ENCODE peak calls at places on chromosomes 6 and 20, in six cellular contexts. U, D, P, A, C and X are unnamed samples.

GRCh38 chr20:54844346-54844745 is 369.0 kb downstream of the DOK5 start:
- ATAC-seq in U (no peak), P (no peak), D (no peak), C (no peak), A (no peak), X (no peak)

GRCh38 chr6:150152891-150153876 is 10.3 kb downstream of the PPP1R14C start:
- ATAC-seq in A (no peak), U (no peak), C (no peak), D (no peak), P (peak; percentile 48), X (no peak)

GRCh38 chr6:15266423-15266996 is 20.6 kb downstream of the JARID2 start:
- ATAC-seq in U (no peak), P (no peak), D (peak; percentile 88), C (peak; percentile 83), A (peak; percentile 75), X (no peak)

GRCh38 chr6:111872521-111873177 is 603 bp downstream of the FYN start:
- ATAC-seq in A (peak; percentile 15), P (peak; percentile 37), C (peak; percentile 15), D (peak; percentile 2), U (peak; percentile 20), X (peak; percentile 19)

GRCh38 chr20:3502878-3503277 is 32.1 kb downstream of the ATRN start:
- ATAC-seq in P (no peak), D (no peak), C (no peak), U (no peak), A (no peak), X (no peak)

GRCh38 chr6:148328876-148329567 is 13.6 kb upstream of the SASH1 start:
- ATAC-seq in U (no peak), C (no peak), D (no peak), A (no peak), P (no peak), X (no peak)

GRCh38 chr20:32461836-32462600 is 103.9 kb downstream of the ASXL1 start:
- ATAC-seq in A (no peak), P (no peak), C (no peak), U (no peak), D (no peak), X (no peak)

GRCh38 chr20:63357921-63358905 is 2.9 kb downstream of the CHRNA4 start:
- ATAC-seq in U (no peak), C (no peak), D (no peak), P (no peak), A (no peak), X (no peak)

GRCh38 chr20:300345-300744 is 3.0 kb downstream of the ZCCHC3 start:
- ATAC-seq in P (no peak), C (peak; percentile 10), D (no peak), U (no peak), A (no peak), X (no peak)

DNA sequence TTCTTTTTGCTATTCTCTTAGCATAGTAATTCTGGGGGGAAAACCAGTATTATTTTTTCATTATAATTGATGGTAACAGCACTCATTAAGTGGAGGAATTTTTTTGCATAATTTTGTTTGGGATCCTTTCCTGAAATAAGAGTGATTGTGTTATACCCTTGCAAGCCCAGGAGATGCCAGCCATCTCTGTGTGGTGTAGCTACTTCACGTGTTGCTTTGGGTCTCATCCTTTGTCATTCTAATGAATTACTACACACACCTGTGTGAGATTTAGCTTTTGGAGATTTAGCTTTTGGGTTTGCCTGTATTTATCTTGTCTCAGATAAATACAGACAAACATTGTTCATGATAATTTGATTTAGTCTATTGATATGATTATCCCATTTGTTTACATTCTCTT is 76.5 kb downstream of the SH3BGRL2 start:
- ATAC-seq in A (no peak), D (no peak), C (no peak), P (no peak), U (no peak), X (no peak)
- H3K4me3 ChIP-seq in A (no peak overlapping the region), D (no peak overlapping the region), C (no peak overlapping the region), P (no peak overlapping the region), U (no peak overlapping the region), X (no peak overlapping the region)

GRCh38 chr6:33692078-33692759 is 19.3 kb downstream of the UQCC2 start:
- ATAC-seq in A (no peak), P (peak; percentile 45), C (no peak), U (no peak), D (no peak), X (no peak)
- TF ChIP-seq POLR2AphosphoS5 in A (no peak), P (no peak), C (no peak), U (no peak), D (no peak), X (no peak)

GRCh38 chr20:10673176-10673830 is 496 bp downstream of the JAG1 start:
- ATAC-seq in A (peak; percentile 21), C (peak; percentile 0), P (peak; percentile 4), D (peak; percentile 4), U (no peak), X (no peak)

GRCh38 chr20:10675456-10675848 is 1.7 kb upstream of the JAG1 start:
- ATAC-seq in A (no peak), C (no peak), U (no peak), P (no peak), D (no peak), X (no peak)

GRCh38 chr20:10674684-10675455 is 1.1 kb upstream of the JAG1 start:
- ATAC-seq in D (peak; percentile 74), P (peak; percentile 77), A (peak; percentile 82), U (peak; percentile 60), C (peak; percentile 53), X (peak; percentile 60)

GRCh38 chr20:10672579-10673127 is 1.1 kb downstream of the JAG1 start:
- ATAC-seq in D (peak; percentile 17), C (peak; percentile 7), U (no peak), A (peak; percentile 18), P (peak; percentile 23), X (no peak)

GRCh38 chr20:10673831-10674683 is at the start of gene JAG1:
- ATAC-seq in U (peak; percentile 78), P (peak; percentile 90), A (peak; percentile 90), C (peak; percentile 64), D (peak; percentile 77), X (peak; percentile 83)
- TF ChIP-seq POLR2A in U (peak; percentile 59), P (peak; percentile 80), A (no peak), C (peak; percentile 72), D (peak; percentile 96), X (peak; percentile 68)

GRCh38 chr6:131733376-131734016 is 22.7 kb upstream of the CTAGE9 start:
- ATAC-seq in D (no peak), P (peak; percentile 90), C (no peak), A (no peak), U (no peak), X (no peak)
- H3K4me3 ChIP-seq in D (no peak overlapping the region), P (no peak overlapping the region), C (no peak overlapping the region), A (no peak overlapping the region), U (no peak overlapping the region), X (no peak overlapping the region)

DNA sequence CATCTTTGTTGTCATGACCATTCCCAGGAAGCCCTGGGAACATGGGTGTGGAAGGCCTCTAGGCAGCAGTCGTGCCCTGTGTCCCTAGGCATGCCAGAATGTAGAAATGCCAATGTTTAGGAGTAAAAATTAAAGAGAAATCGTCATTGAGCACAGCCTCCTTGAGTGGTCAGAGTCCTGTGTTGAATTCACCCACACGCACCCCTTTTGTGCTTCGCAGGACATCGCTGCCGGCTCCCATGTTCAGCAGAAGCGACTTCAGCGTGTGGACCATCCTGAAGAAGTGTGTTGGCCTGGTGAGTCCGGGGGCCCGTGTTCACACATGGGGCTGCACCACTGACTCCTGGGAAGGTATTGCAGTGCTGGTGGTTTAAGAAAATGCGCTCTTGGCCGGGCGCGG is 25.1 kb downstream of the OSBPL2 start:
- ATAC-seq in P (no peak), A (no peak), U (no peak), C (no peak), D (no peak), X (no peak)
- TF ChIP-seq POLR2AphosphoS5 in P (no peak), A (no peak), U (no peak), C (no peak), D (no peak), X (no peak)

GRCh38 chr6:6907286-6907685 is 200.5 kb upstream of the RREB1 start:
- ATAC-seq in A (no peak), U (no peak), P (no peak), D (no peak), C (no peak), X (no peak)
- TF ChIP-seq POLR2A in A (no peak), U (no peak), P (no peak), D (no peak), C (no peak), X (no peak)

DNA sequence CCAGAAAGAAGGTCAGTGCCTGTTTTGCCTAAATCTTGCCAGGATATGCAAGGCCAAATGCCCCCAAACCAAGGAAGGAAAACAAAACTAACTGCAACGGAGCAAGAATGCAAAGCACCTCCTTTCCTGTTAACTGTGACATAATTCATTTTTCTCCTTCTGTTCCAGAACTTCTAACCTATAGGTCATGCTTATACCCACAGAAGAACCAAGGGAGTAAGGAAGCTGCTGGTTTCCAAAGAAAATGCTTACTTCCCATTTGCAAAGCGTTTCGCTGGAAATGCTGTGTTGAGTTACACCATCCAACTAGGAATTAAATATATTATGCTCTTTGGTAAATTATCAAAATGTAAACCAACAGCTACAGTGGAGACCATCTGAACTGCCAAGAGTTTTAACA is 43.0 kb downstream of the ATXN1 start:
- ATAC-seq in U (no peak), P (no peak), A (no peak), D (no peak), C (no peak), X (no peak)
- H3K4me3 ChIP-seq in U (no peak overlapping the region), P (no peak overlapping the region), A (no peak overlapping the region), D (no peak overlapping the region), C (no peak overlapping the region), X (no peak overlapping the region)

GRCh38 chr6:158219229-158219628 is 51.1 kb downstream of the GTF2H5 start:
- ATAC-seq in A (no peak), U (no peak), P (peak; percentile 80), D (no peak), C (no peak), X (peak; percentile 83)

GRCh38 chr6:158218467-158218866 is 50.3 kb downstream of the GTF2H5 start:
- ATAC-seq in C (no peak), P (no peak), U (no peak), A (no peak), D (no peak), X (no peak)

GRCh38 chr6:158208226-158208807 is 40.2 kb downstream of the GTF2H5 start:
- ATAC-seq in P (no peak), U (no peak), D (no peak), A (no peak), C (no peak), X (no peak)

GRCh38 chr6:158211273-158212055 is 43.3 kb downstream of the GTF2H5 start:
- ATAC-seq in P (no peak), U (no peak), D (no peak), A (no peak), C (no peak), X (no peak)

GRCh38 chr6:158213925-158214674 is 46.0 kb downstream of the GTF2H5 start:
- ATAC-seq in A (peak; percentile 100), D (peak; percentile 100), U (peak; percentile 100), P (peak; percentile 95), C (peak; percentile 100), X (peak; percentile 92)
- TF ChIP-seq POLR2AphosphoS5 in A (no peak), D (no peak), U (no peak), P (no peak), C (no peak), X (no peak)